ENCODE peak calls at places on chromosome 5, in seven cellular contexts. J, P, E, R, W, B and L are unnamed samples. For H3K36me3, the result is how much of the 10 kb centered on the place peaks cover.

GRCh38 chr5:168118042-168118668 is 173.3 kb upstream of the WWC1 start:
- DNase-seq in R (no peak), J (no peak), B (no peak), E (no peak), W (no peak), P (no peak), L (no peak)

GRCh38 chr5:156121834-156122386 is 205.1 kb upstream of the SGCD start:
- DNase-seq in R (no peak), E (peak), W (no peak), B (no peak), J (no peak), P (no peak), L (no peak)

GRCh38 chr5:81838307-81838906 is 87.5 kb upstream of the SSBP2 start:
- DNase-seq in R (no peak), B (peak), P (peak), E (peak), J (no peak), W (no peak), L (no peak)

GRCh38 chr5:124755565-124755964 is 9.1 kb upstream of the ZNF608 start:
- DNase-seq in P (no peak), R (no peak), J (no peak), W (no peak), E (peak), B (no peak), L (no peak)

GRCh38 chr5:118533166-118533565 is 455.2 kb downstream of the DTWD2 start:
- DNase-seq in R (no peak), P (no peak), J (no peak), B (no peak), W (no peak), E (peak), L (no peak)

GRCh38 chr5:18032744-18033143 is 398.5 kb downstream of the TAF11L14 start:
- DNase-seq in R (no peak), P (no peak), B (no peak), J (no peak), W (no peak), E (no peak), L (no peak)

GRCh38 chr5:138918680-138919079 is 43.5 kb upstream of the LRRTM2 start:
- DNase-seq in W (no peak), R (no peak), J (no peak), B (no peak), P (no peak), E (no peak), L (no peak)

GRCh38 chr5:151202381-151203139 is 21.3 kb downstream of the CCDC69 start:
- DNase-seq in E (peak), J (no peak), B (peak), P (no peak), R (no peak), W (no peak), L (no peak)

GRCh38 chr5:94830520-94830919 is 212.1 kb downstream of the SLF1 start:
- DNase-seq in P (no peak), B (no peak), R (no peak), J (no peak), E (no peak), W (no peak), L (no peak)

GRCh38 chr5:173412566-173412965 is 84.4 kb upstream of the STC2 start:
- DNase-seq in W (no peak), B (no peak), R (no peak), J (no peak), E (peak), P (no peak), L (no peak)

GRCh38 chr5:98424681-98425454 is 348.6 kb upstream of the RGMB start:
- DNase-seq in W (no peak), P (no peak), E (peak), J (no peak), R (peak), B (no peak), L (no peak)

GRCh38 chr5:143168171-143168681 is 235.3 kb downstream of the NR3C1 start:
- DNase-seq in B (no peak), P (no peak), R (no peak), J (no peak), W (no peak), E (no peak), L (no peak)

GRCh38 chr5:14383923-14384322 is 197.7 kb upstream of the OTULINL start:
- DNase-seq in E (no peak), B (no peak), J (no peak), R (no peak), W (no peak), P (no peak), L (no peak)

GRCh38 chr5:173205921-173206320 is 29.1 kb downstream of the NKX2-5 start:
- DNase-seq in R (no peak), J (no peak), P (no peak), E (no peak), B (no peak), W (no peak), L (no peak)

GRCh38 chr5:53490747-53491146 is 10.3 kb downstream of the FST start:
- DNase-seq in B (no peak), J (no peak), W (no peak), P (no peak), R (no peak), E (peak), L (no peak)

GRCh38 chr5:89128097-89128496 is 245.1 kb upstream of the MEF2C start:
- DNase-seq in J (no peak), W (no peak), P (no peak), E (peak), B (no peak), R (no peak), L (no peak)

GRCh38 chr5:153964201-153965101 is 74.3 kb downstream of the FAM114A2 start:
- DNase-seq in E (no peak), P (no peak), R (no peak), J (no peak), B (no peak), W (no peak), L (no peak)

GRCh38 chr5:57190593-57190992 is 16.7 kb downstream of the GPBP1 start:
- DNase-seq in P (no peak), E (no peak), W (no peak), B (no peak), R (no peak), J (no peak), L (no peak)

GRCh38 chr5:107949688-107950341 is 279.1 kb upstream of the EFNA5 start:
- DNase-seq in J (no peak), R (no peak), W (no peak), B (no peak), E (no peak), P (no peak), L (no peak)

GRCh38 chr5:181212934-181213333 is 7.9 kb upstream of the TRIM7 start:
- DNase-seq in B (no peak), W (no peak), J (no peak), P (no peak), E (no peak), R (no peak), L (no peak)

GRCh38 chr5:101678494-101679193 is 617.4 kb downstream of the SLCO4C1 start:
- DNase-seq in W (no peak), B (peak), P (peak), E (peak), R (peak), J (no peak), L (peak)

GRCh38 chr5:112413611-112414010 is 5.5 kb downstream of the EPB41L4A start:
- DNase-seq in R (no peak), E (no peak), B (no peak), W (no peak), P (no peak), J (no peak), L (no peak)

GRCh38 chr5:9545959-9546851 is at the start of gene SEMA5A:
- DNase-seq in P (peak), E (peak), B (peak), W (peak), J (peak), R (peak), L (peak)

GRCh38 chr5:78972654-78973428 is 12.3 kb downstream of the ARSB start:
- DNase-seq in W (no peak), R (peak), E (peak), J (no peak), B (peak), P (peak), L (peak)

GRCh38 chr5:128436825-128437224 is 101.2 kb downstream of the FBN2 start:
- DNase-seq in R (no peak), B (no peak), J (no peak), E (peak), W (no peak), P (no peak), L (no peak)

GRCh38 chr5:146395233-146395632 is 51.9 kb upstream of the TCERG1 start:
- DNase-seq in R (no peak), B (no peak), J (no peak), P (no peak), W (no peak), E (no peak), L (no peak)

GRCh38 chr5:77015938-77016569 is 14.2 kb upstream of the AGGF1 start:
- DNase-seq in W (no peak), R (peak), J (no peak), B (no peak), E (peak), P (no peak), L (no peak)
- TF ChIP-seq CTCF in W (peak), R (peak), J (peak), B (no peak), E (peak), P (peak), L (no peak)

GRCh38 chr5:131387236-131387635 is 123.4 kb downstream of the CDC42SE2 start:
- DNase-seq in E (no peak), B (no peak), W (no peak), J (no peak), R (no peak), P (no peak), L (no peak)
- H3K36me3 ChIP-seq in E (under half), B (under half), W (under half), J (under half), R (under half), P (under half), L (under half)

GRCh38 chr5:102749416-102750021 is 5.6 kb upstream of the PAM start:
- DNase-seq in R (no peak), W (no peak), E (no peak), P (no peak), B (no peak), J (no peak), L (no peak)
- TF ChIP-seq CTCF in R (no peak), W (no peak), E (no peak), P (no peak), B (no peak), J (no peak), L (no peak)

DNA sequence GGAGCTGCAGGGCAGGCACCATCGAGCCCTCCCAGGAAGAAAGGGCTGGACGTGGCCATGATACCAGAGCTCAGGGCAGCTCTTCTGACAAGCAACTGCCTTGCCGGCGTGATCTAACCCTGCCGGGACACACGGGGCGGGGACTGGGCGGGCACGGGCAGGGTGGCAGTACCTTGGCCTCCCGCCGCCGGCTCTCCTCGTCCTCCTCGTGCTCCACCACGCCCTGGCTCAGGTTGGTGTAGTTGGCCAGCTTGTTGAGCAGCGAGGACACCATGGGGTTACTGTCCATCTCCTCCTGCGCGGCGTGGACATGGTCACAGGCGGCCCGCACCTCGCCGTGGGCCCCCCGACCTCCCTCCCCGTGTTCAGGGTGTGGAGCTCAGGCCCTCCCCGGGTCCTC is 18.5 kb downstream of the SLC12A7 start:
- DNase-seq in R (peak), P (peak), J (no peak), E (no peak), W (peak), B (peak), L (no peak)
- H3K36me3 ChIP-seq in R (half or more), P (under half), J (under half), E (under half), W (half or more), B (under half), L (under half)

GRCh38 chr5:161602739-161603138 is 56.2 kb upstream of the GABRB2 start:
- DNase-seq in J (no peak), B (no peak), P (no peak), R (no peak), W (no peak), E (no peak), L (no peak)
- TF ChIP-seq CTCF in J (no peak), B (no peak), P (no peak), R (no peak), W (no peak), E (no peak), L (no peak)

GRCh38 chr5:179872356-179873160 is 13.9 kb upstream of the MRNIP start:
- DNase-seq in W (no peak), E (no peak), J (no peak), P (no peak), B (no peak), R (no peak), L (no peak)

GRCh38 chr5:179874536-179875292 is 16.1 kb upstream of the MRNIP start:
- DNase-seq in R (no peak), J (no peak), P (no peak), E (no peak), B (no peak), W (no peak), L (no peak)

GRCh38 chr5:179874136-179874535 is 15.5 kb upstream of the MRNIP start:
- DNase-seq in B (no peak), W (no peak), R (no peak), P (no peak), E (no peak), J (no peak), L (no peak)

GRCh38 chr5:179873711-179874110 is 15.1 kb upstream of the MRNIP start:
- DNase-seq in W (no peak), E (no peak), J (no peak), R (no peak), P (no peak), B (no peak), L (no peak)

DNA sequence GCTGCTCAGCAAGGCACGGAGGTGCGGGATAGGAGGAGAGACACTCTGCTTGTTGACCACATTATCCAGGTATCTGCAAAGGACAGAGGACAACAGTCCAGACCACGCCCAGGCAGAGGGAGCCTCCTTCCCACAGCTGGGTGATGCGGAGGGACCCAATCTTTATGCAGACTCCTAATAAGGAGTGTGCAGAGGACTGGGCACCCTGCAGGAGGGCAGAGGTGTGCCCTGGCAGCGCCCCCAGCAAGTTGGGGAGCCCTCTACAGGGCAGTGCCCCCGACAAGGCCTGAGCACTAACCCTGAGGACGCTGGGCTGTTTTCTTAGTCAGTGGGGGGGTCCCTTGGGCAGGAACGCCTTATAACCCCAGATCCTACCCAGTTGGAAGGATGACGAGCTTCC is 14.6 kb upstream of the MRNIP start:
- DNase-seq in R (no peak), E (no peak), J (no peak), P (no peak), W (no peak), B (no peak), L (no peak)
- H3K36me3 ChIP-seq in R (half or more), E (under half), J (half or more), P (under half), W (half or more), B (under half), L (under half)

GRCh38 chr5:40284863-40285262 is 394.9 kb upstream of the PTGER4 start:
- DNase-seq in R (no peak), E (no peak), B (no peak), W (no peak), P (no peak), J (no peak), L (no peak)

GRCh38 chr5:40292006-40292405 is 387.7 kb upstream of the PTGER4 start:
- DNase-seq in R (no peak), J (no peak), B (no peak), P (no peak), W (no peak), E (no peak), L (no peak)

GRCh38 chr5:40291338-40291737 is 388.4 kb upstream of the PTGER4 start:
- DNase-seq in W (no peak), P (no peak), R (no peak), J (no peak), E (peak), B (no peak), L (no peak)

GRCh38 chr5:40288791-40289475 is 390.8 kb upstream of the PTGER4 start:
- DNase-seq in R (no peak), J (no peak), B (no peak), W (no peak), P (no peak), E (no peak), L (no peak)
- TF ChIP-seq CTCF in R (no peak), J (no peak), B (no peak), W (no peak), P (no peak), E (no peak), L (no peak)

GRCh38 chr5:149110406-149110805 is 30.9 kb upstream of the ABLIM3 start:
- DNase-seq in E (no peak), R (no peak), P (no peak), J (no peak), W (no peak), B (no peak), L (no peak)
- H3K36me3 ChIP-seq in E (under half), R (under half), P (under half), J (under half), W (under half), B (under half), L (under half)

GRCh38 chr5:41695920-41696582 is 174.2 kb downstream of the OXCT1 start:
- DNase-seq in P (no peak), W (no peak), J (no peak), R (no peak), E (no peak), B (no peak), L (no peak)
- TF ChIP-seq CTCF in P (peak), W (peak), J (peak), R (no peak), E (peak), B (no peak), L (no peak)

GRCh38 chr5:176353533-176353932 is 8.0 kb downstream of the KIAA1191 start:
- DNase-seq in W (no peak), P (no peak), J (no peak), E (no peak), B (no peak), R (no peak), L (no peak)

GRCh38 chr5:176356179-176356566 is 5.4 kb downstream of the KIAA1191 start:
- DNase-seq in R (no peak), J (no peak), E (no peak), B (no peak), W (no peak), P (no peak), L (no peak)

GRCh38 chr5:176359658-176360057 is 1.9 kb downstream of the KIAA1191 start:
- DNase-seq in B (no peak), P (no peak), W (no peak), R (no peak), E (peak), J (no peak), L (no peak)

GRCh38 chr5:176352116-176352878 is 9.3 kb downstream of the KIAA1191 start:
- DNase-seq in J (no peak), P (no peak), B (no peak), W (no peak), E (peak), R (no peak), L (no peak)

DNA sequence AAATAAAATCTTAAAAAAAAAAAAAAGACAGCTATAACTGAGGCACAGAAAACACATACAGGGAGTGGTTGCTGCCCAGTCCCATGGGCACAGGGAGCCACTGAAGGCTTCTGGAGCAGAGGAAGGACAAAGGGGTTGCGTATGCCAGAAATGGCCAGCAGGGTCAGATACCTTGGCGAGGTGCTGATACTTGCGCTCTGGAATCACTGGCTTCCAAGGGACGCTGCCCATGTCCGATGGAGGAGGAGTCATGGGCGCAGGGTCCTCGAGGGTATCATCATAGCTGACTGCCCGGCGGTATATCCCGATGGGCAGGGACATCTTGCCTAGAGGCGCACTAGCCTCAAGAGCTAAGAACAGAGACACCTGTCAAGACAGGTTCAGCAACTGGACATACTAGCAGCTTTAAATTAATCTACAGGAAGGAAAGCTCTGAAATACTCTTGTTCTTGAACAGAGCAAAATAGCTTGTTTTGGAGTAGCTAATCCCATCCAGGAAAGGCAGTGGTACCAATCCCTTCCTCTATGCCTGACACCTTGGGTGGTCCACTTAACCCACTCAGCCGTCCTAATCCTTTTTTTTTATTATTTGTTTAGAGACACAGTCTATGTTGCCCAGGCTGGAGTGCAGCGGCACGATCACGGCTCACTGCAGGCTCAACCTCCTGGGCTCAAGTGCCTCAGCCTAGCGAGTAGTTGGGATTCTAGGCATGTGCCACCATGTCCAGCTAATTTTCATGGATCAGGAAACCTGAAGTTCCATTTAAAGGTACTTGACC is 6.0 kb downstream of the KIAA1191 start:
- DNase-seq in E (no peak), R (no peak), P (no peak), J (no peak), W (no peak), B (no peak), L (no peak)
- H3K36me3 ChIP-seq in E (under half), R (half or more), P (under half), J (half or more), W (half or more), B (under half), L (under half)